ENCODE peak calls at places on chromosomes 3 and 15, in nine cellular contexts. E is tibial artery; T is endodermal cell; D is K562; Z is thoracic aorta; G is uterus; B is heart right ventricle; A is HepG2; I is CD4-positive, alpha-beta memory T cell. K is an unnamed sample.

GRCh38 chr15:41513282-41514227 is at the start of gene LTK:
- DNase-seq in E (no peak), G (peak; percentile 21), B (no peak), A (no peak), Z (no peak), I (no peak), T (peak; percentile 83), D (peak; percentile 94), K (no peak)

GRCh38 chr3:31275038-31275562 is 257.6 kb upstream of the STT3B start:
- DNase-seq in D (no peak), T (no peak), A (peak; percentile 81), E (no peak), I (no peak), Z (no peak), B (no peak), G (no peak), K (no peak)

GRCh38 chr3:87375231-87375682 is 98.9 kb upstream of the POU1F1 start:
- DNase-seq in Z (no peak), T (no peak), B (no peak), I (no peak), E (no peak), G (no peak), D (no peak), A (no peak), K (no peak)

GRCh38 chr15:79248183-79248582 is 34.3 kb upstream of the ANKRD34C start:
- DNase-seq in D (no peak), T (no peak), A (no peak), G (no peak), Z (no peak), B (no peak), I (no peak), E (no peak), K (no peak)

GRCh38 chr3:156551746-156552145 is 3.2 kb downstream of the SSR3 start:
- DNase-seq in Z (no peak), G (no peak), I (no peak), T (no peak), D (no peak), B (no peak), E (no peak), A (no peak), K (no peak)

GRCh38 chr15:74175271-74176191 is 2.0 kb downstream of the ISLR start:
- DNase-seq in D (no peak), G (peak; percentile 13), B (no peak), A (no peak), E (peak; percentile 65), T (peak; percentile 35), Z (no peak), I (no peak), K (peak; percentile 63)

GRCh38 chr15:61687124-61687523 is 373.1 kb downstream of the VPS13C start:
- DNase-seq in Z (no peak), D (no peak), T (no peak), G (no peak), I (no peak), E (no peak), B (no peak), A (no peak), K (no peak)

GRCh38 chr15:99135194-99135593 is 30.3 kb downstream of the SYNM start:
- DNase-seq in B (no peak), D (no peak), T (peak; percentile 18), A (peak; percentile 61), E (no peak), Z (no peak), G (no peak), I (no peak), K (no peak)

GRCh38 chr15:90249123-90249863 is at the start of gene TTLL13:
- DNase-seq in T (peak; percentile 99), Z (peak; percentile 91), G (peak; percentile 94), E (peak; percentile 94), B (peak; percentile 97), A (peak; percentile 89), D (peak; percentile 97), I (peak; percentile 50), K (peak; percentile 98)
- H3K4me1 ChIP-seq in T (no peaks in the 10 kb centered on the region), Z (peaks cover 4% of the 10 kb centered on the region), G (no peaks in the 10 kb centered on the region), E (peaks cover 15% of the 10 kb centered on the region), B (peaks cover 15% of the 10 kb centered on the region), A (peaks cover 57% of the 10 kb centered on the region), D (peaks cover 10% of the 10 kb centered on the region), I (peaks cover 14% of the 10 kb centered on the region), K (peaks cover 15% of the 10 kb centered on the region)

GRCh38 chr3:14145236-14145635 is 20.4 kb downstream of the TMEM43 start:
- DNase-seq in Z (no peak), A (no peak), T (peak; percentile 56), B (no peak), I (no peak), D (no peak), G (no peak), E (no peak), K (no peak)
- H3K36me3 ChIP-seq in Z (peaks cover 9% of the 10 kb centered on the region), A (peaks cover 47% of the 10 kb centered on the region), T (peaks cover 54% of the 10 kb centered on the region), B (peaks cover 70% of the 10 kb centered on the region), I (peaks cover 36% of the 10 kb centered on the region), D (peaks cover 71% of the 10 kb centered on the region), G (no peaks in the 10 kb centered on the region), E (peaks cover 55% of the 10 kb centered on the region), K (peaks cover 9% of the 10 kb centered on the region)

GRCh38 chr3:42055291-42055690 is 35.9 kb upstream of the TRAK1 start:
- DNase-seq in B (no peak), E (no peak), T (no peak), Z (no peak), D (no peak), I (no peak), A (peak; percentile 81), G (no peak), K (no peak)
- H3K4me1 ChIP-seq in B (peaks cover 55% of the 10 kb centered on the region), E (peaks cover 71% of the 10 kb centered on the region), T (peaks cover 17% of the 10 kb centered on the region), Z (peaks cover 34% of the 10 kb centered on the region), D (peaks cover 4% of the 10 kb centered on the region), I (no peaks in the 10 kb centered on the region), A (peaks cover 67% of the 10 kb centered on the region), G (no peaks in the 10 kb centered on the region), K (peaks cover 48% of the 10 kb centered on the region)

GRCh38 chr15:90342655-90343054 is 9.4 kb upstream of the ZNF774 start:
- DNase-seq in T (no peak), A (no peak), Z (no peak), B (no peak), I (no peak), D (no peak), G (no peak), E (no peak), K (no peak)
- H3K36me3 ChIP-seq in T (no peaks in the 10 kb centered on the region), A (no peaks in the 10 kb centered on the region), Z (no peaks in the 10 kb centered on the region), B (no peaks in the 10 kb centered on the region), I (no peaks in the 10 kb centered on the region), D (no peaks in the 10 kb centered on the region), G (no peaks in the 10 kb centered on the region), E (no peaks in the 10 kb centered on the region), K (no peaks in the 10 kb centered on the region)

GRCh38 chr3:151268267-151269235 is 9.8 kb downstream of the P2RY14 start:
- DNase-seq in T (no peak), I (peak; percentile 47), E (no peak), D (no peak), B (no peak), G (no peak), A (no peak), Z (no peak), K (no peak)

GRCh38 chr3:151265866-151266265 is 12.5 kb downstream of the P2RY14 start:
- DNase-seq in Z (no peak), E (no peak), D (no peak), B (no peak), A (no peak), G (no peak), T (peak; percentile 62), I (no peak), K (no peak)

GRCh38 chr3:151264611-151265010 is 13.7 kb downstream of the P2RY14 start:
- DNase-seq in T (no peak), E (no peak), A (no peak), Z (no peak), G (no peak), I (no peak), B (no peak), D (no peak), K (no peak)

GRCh38 chr3:151263126-151263525 is 15.2 kb downstream of the P2RY14 start:
- DNase-seq in D (no peak), I (no peak), A (no peak), E (no peak), B (no peak), T (no peak), Z (no peak), G (peak; percentile 20), K (no peak)

GRCh38 chr3:151265166-151265565 is 13.2 kb downstream of the P2RY14 start:
- DNase-seq in T (no peak), G (no peak), Z (no peak), E (no peak), I (no peak), B (no peak), A (no peak), D (no peak), K (no peak)
- H3K4me1 ChIP-seq in T (no peaks in the 10 kb centered on the region), G (no peaks in the 10 kb centered on the region), Z (peaks cover 7% of the 10 kb centered on the region), E (peaks cover 7% of the 10 kb centered on the region), I (peaks cover 10% of the 10 kb centered on the region), B (peaks cover 46% of the 10 kb centered on the region), A (no peaks in the 10 kb centered on the region), D (no peaks in the 10 kb centered on the region), K (peaks cover 74% of the 10 kb centered on the region)

GRCh38 chr3:81554348-81554747 is 207.1 kb downstream of the GBE1 start:
- DNase-seq in A (peak; percentile 43), E (no peak), I (no peak), D (no peak), G (no peak), B (no peak), T (no peak), Z (no peak), K (no peak)

GRCh38 chr3:81550415-81550814 is 211.0 kb downstream of the GBE1 start:
- DNase-seq in D (no peak), G (no peak), Z (peak; percentile 5), I (no peak), E (no peak), T (no peak), A (no peak), B (no peak), K (no peak)

GRCh38 chr3:81545572-81545971 is 215.9 kb downstream of the GBE1 start:
- DNase-seq in D (no peak), G (no peak), B (no peak), T (no peak), Z (no peak), I (no peak), A (no peak), E (no peak), K (no peak)

GRCh38 chr3:81549831-81550230 is 211.6 kb downstream of the GBE1 start:
- DNase-seq in B (no peak), A (no peak), I (no peak), D (no peak), E (no peak), Z (no peak), G (no peak), T (no peak), K (no peak)

DNA sequence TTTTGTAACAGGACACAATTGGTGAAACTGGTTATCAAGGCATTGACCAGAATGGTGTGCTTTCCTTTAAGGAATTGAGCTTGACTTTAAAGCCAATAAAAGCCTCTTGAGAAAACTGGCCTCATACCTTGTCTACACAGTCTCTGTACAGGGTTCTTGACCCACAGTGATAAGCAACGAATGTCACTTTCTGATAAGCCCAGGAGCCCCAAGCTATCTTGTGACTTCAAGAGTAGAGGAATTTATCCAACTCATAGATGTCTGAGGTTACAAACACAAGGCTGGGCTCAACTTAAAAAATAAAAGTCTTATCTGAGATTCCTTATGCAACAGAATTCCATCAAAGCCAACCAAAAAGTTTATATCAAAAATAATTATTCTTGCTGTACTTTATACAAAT is 212.1 kb downstream of the GBE1 start:
- DNase-seq in E (no peak), Z (no peak), I (no peak), G (no peak), A (no peak), T (no peak), D (peak; percentile 74), B (no peak), K (no peak)
- H3K36me3 ChIP-seq in E (no peaks in the 10 kb centered on the region), Z (no peaks in the 10 kb centered on the region), I (no peaks in the 10 kb centered on the region), G (no peaks in the 10 kb centered on the region), A (no peaks in the 10 kb centered on the region), T (no peaks in the 10 kb centered on the region), D (no peaks in the 10 kb centered on the region), B (no peaks in the 10 kb centered on the region), K (no peaks in the 10 kb centered on the region)

GRCh38 chr15:58026051-58026450 is 39.5 kb downstream of the ALDH1A2 start:
- DNase-seq in E (no peak), G (no peak), A (no peak), I (no peak), D (no peak), T (no peak), B (no peak), Z (no peak), K (no peak)
- H3K4me1 ChIP-seq in E (no peaks in the 10 kb centered on the region), G (no peaks in the 10 kb centered on the region), A (no peaks in the 10 kb centered on the region), I (no peaks in the 10 kb centered on the region), D (no peaks in the 10 kb centered on the region), T (no peaks in the 10 kb centered on the region), B (no peaks in the 10 kb centered on the region), Z (no peaks in the 10 kb centered on the region), K (no peaks in the 10 kb centered on the region)